ENCODE peak calls at places on chromosomes 6 and 20, in eight cellular contexts. L is mammary epithelial cell, V is uterus, F is esophagus squamous epithelium, Z is K562, H is fibroblast of mammary gland, T is ovary, Y is AG04450. M is an unnamed sample.

GRCh38 chr20:19015890-19016465 is 196.5 kb upstream of the SLC24A3 start:
- DNase-seq in L (no peak), V (no peak), F (no peak), Z (no peak), H (no peak), T (no peak), Y (no peak), M (no peak)

GRCh38 chr6:159984268-159984786 is 15.4 kb downstream of the IGF2R start:
- DNase-seq in L (peak; percentile 57), V (no peak), F (no peak), Z (no peak), H (peak; percentile 94), T (no peak), Y (peak; percentile 58), M (no peak)

GRCh38 chr6:169266261-169266660 is 12.6 kb upstream of the THBS2 start:
- DNase-seq in L (no peak), V (no peak), F (no peak), Z (no peak), H (no peak), T (no peak), Y (no peak), M (no peak)

GRCh38 chr6:32845381-32845884 is 1.6 kb upstream of the PSMB8 start:
- DNase-seq in L (no peak), V (no peak), F (no peak), Z (no peak), H (no peak), T (no peak), Y (no peak), M (no peak)

GRCh38 chr6:29388533-29388932 is 6.9 kb upstream of the OR12D2 start:
- DNase-seq in L (no peak), V (no peak), F (no peak), Z (no peak), H (no peak), T (no peak), Y (no peak), M (no peak)

GRCh38 chr6:161211380-161212035 is 62.4 kb downstream of the AGPAT4 start:
- DNase-seq in L (no peak), V (no peak), F (no peak), Z (no peak), H (peak; percentile 30), T (no peak), Y (no peak), M (no peak)

GRCh38 chr6:170584954-170585498 is 589 bp upstream of the PDCD2 start:
- DNase-seq in L (no peak), V (no peak), F (no peak), Z (no peak), H (no peak), T (no peak), Y (no peak), M (no peak)

GRCh38 chr6:33747823-33748222 is 1.1 kb upstream of the IP6K3 start:
- DNase-seq in L (no peak), V (no peak), F (no peak), Z (no peak), H (no peak), T (no peak), Y (no peak), M (no peak)

GRCh38 chr6:167477688-167478087 is 152.8 kb downstream of the TTLL2 start:
- DNase-seq in L (no peak), V (no peak), F (no peak), Z (no peak), H (no peak), T (no peak), Y (no peak), M (no peak)

GRCh38 chr6:148557796-148558457 is 188.9 kb upstream of the UST start:
- DNase-seq in L (no peak), V (no peak), F (no peak), Z (no peak), H (peak; percentile 39), T (no peak), Y (no peak), M (no peak)

GRCh38 chr6:51511081-51511480 is 576.3 kb downstream of the PKHD1 start:
- DNase-seq in L (no peak), V (no peak), F (no peak), Z (no peak), H (no peak), T (no peak), Y (no peak), M (no peak)

GRCh38 chr6:142907017-142907470 is 37.9 kb downstream of the HIVEP2 start:
- DNase-seq in L (no peak), V (no peak), F (no peak), Z (no peak), H (no peak), T (no peak), Y (no peak), M (no peak)

GRCh38 chr20:50652702-50653294 is 38.5 kb downstream of the RIPOR3 start:
- DNase-seq in L (no peak), V (no peak), F (no peak), Z (no peak), H (no peak), T (no peak), Y (peak; percentile 73), M (no peak)

GRCh38 chr20:11929947-11930346 is 12.3 kb downstream of the BTBD3 start:
- DNase-seq in L (no peak), V (no peak), F (no peak), Z (no peak), H (no peak), T (no peak), Y (no peak), M (no peak)

GRCh38 chr20:36768768-36769430 is 4.7 kb downstream of the DSN1 start:
- DNase-seq in L (no peak), V (no peak), F (no peak), Z (no peak), H (peak; percentile 39), T (no peak), Y (no peak), M (no peak)

GRCh38 chr6:30880563-30881252 is 3.6 kb upstream of the DDR1 start:
- DNase-seq in L (no peak), V (no peak), F (no peak), Z (no peak), H (no peak), T (no peak), Y (no peak), M (no peak)
- H3K4me3 ChIP-seq in L (no peak overlapping the region), V (no peak overlapping the region), F (no peak overlapping the region), Z (no peak overlapping the region), H (no peak overlapping the region), T (no peak overlapping the region), Y (no peak overlapping the region), M (no peak overlapping the region)

DNA sequence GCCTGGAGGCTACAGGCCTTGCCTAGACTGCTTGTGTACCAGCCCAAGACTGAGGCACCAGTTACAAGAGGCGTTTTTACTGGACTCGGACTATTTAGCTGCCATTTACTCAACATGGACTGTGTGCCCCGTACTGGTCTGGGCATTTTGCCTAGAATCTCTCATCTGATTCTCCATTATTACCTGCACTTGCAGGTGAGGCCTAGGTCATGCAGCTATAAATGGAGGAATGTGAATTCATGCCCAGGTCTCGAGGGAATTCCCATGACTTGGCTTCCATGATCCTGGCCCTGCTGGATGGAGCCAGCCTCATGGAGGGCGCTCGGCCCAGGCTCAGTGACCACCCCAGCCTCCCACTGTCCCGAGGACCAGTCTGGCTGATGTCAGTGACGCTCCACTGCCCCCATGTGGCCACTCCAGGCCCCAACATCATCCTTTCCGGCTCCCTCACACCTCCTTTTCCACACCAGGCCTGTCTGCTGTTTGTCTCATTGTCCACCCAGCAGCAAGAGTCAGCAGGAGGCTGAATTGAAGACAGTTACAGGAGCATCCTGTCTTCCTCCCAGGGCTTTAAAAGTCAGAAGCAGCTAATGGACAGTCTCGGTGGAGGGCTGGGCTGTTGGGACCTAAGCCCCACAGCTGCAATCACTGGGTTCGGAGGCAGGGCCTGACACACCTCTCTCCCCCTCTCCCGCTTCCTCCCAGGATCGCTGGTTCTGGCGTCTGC is 8.7 kb downstream of the MMP24OS start:
- DNase-seq in L (peak; percentile 50), V (peak; percentile 61), F (no peak), Z (peak; percentile 82), H (peak; percentile 58), T (peak; percentile 58), Y (no peak), M (no peak)
- TF ChIP-seq CTCF in L (peak; percentile 89), V (peak; percentile 69), F (peak; percentile 58), Z (peak; percentile 93), H (peak; percentile 84), T (no peak), Y (peak; percentile 84), M (peak; percentile 90)

DNA sequence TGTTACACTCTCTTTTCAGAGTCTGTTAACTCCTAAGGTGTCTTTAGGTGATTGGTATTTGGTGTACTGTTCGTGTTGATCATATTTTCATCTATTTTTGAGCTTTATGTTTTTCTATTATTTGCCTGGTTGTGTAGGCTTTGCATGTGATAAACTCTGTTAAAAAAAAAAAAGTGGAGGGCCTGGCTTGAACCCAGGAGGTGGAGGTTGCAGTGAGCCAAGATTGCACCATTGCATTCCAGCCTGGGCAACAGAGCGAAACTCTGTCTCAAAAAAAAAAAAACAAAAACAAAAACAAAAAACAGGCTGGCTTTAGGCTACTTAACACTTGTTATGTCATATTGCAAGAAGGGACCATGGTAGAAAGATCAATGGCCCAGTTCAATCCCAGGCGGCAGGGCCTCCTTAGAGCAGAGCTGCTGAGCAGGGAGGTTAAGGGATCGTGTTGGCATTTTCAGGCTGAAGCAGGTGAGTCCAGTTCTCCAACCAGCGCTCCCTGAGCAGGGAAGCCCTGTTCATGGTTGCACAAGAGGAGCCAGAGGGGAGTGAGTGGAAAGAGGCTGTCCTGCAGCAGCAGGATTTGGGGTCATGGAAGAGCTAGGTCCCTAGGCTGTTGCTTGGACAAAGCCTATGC is 8.5 kb downstream of the PYGB start:
- DNase-seq in L (no peak), V (no peak), F (no peak), Z (no peak), H (no peak), T (no peak), Y (no peak), M (no peak)
- H3K4me3 ChIP-seq in L (no peak overlapping the region), V (no peak overlapping the region), F (no peak overlapping the region), Z (no peak overlapping the region), H (no peak overlapping the region), T (no peak overlapping the region), Y (no peak overlapping the region), M (no peak overlapping the region)

DNA sequence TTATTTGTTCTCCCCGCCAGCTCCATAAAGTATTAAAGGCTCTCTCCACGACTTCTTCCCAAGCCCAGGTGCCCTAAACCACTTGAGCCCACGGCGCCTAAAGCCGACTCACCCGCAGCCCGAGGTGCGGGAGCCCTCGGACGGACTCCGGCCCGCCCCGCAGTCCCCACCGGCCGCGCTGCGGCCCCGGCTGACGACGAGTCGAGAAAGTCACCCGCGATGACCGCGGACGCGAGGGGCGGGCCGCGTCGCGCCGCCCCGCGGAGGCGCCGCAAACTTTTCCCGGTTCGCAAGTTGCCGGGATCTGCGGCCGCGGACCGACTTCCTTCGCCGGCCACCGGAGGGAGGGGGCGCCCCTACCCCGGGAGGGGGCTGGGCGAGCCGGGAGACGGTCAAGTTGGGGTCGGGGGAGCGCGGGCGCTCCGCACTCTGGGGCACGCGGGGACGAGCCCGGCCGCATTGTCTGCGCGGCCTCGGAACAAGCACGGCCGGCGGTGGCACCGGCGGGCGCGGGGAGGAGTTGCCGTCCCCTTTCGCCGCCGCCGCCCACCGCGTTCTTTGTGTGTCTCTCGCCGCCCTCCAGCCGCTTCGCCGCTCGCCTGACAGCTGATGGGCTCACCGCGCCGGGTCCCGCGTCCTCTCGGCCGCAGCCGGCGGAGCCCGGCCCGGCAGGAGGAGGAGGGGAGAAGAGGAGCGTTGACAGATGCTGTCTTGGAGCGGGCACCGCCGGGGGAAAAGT is 131.5 kb downstream of the OGFRL1 start:
- DNase-seq in L (no peak), V (peak; percentile 21), F (no peak), Z (no peak), H (peak; percentile 30), T (peak; percentile 59), Y (no peak), M (no peak)
- TF ChIP-seq CTCF in L (peak; percentile 17), V (peak; percentile 44), F (peak; percentile 7), Z (no peak), H (no peak), T (no peak), Y (no peak), M (no peak)

GRCh38 chr20:6008254-6008653 is 45.6 kb downstream of the LRRN4 start:
- DNase-seq in L (peak; percentile 96), V (peak; percentile 66), F (peak; percentile 3), Z (no peak), H (peak; percentile 97), T (peak; percentile 48), Y (peak; percentile 76), M (peak; percentile 79)
- H3K4me3 ChIP-seq in L (no peak overlapping the region), V (no peak overlapping the region), F (peak overlapping the region; percentile 87), Z (peak overlapping the region; percentile 89), H (peak overlapping the region; percentile 67), T (peak overlapping the region; percentile 3), Y (peak overlapping the region; percentile 20), M (no peak overlapping the region)

M was measured in kidney epithelial cell.